ENCODE peak calls at places on chromosomes 3 and 15, in four cellular contexts. M is iPS-NIHi11, E is GM23338, H is hepatocyte. W is an unnamed sample.

GRCh38 chr15:41417812-41418211 is 917 bp downstream of the RTF1 start:
- DNase-seq in H (peak), M (no peak), E (peak), W (no peak)

GRCh38 chr15:70690491-70691281 is 72.7 kb downstream of the UACA start:
- DNase-seq in H (no peak), E (no peak), M (no peak), W (no peak)

GRCh38 chr3:73030073-73030597 is 31.3 kb upstream of the EBLN2 start:
- DNase-seq in H (no peak), E (no peak), M (no peak), W (no peak)

GRCh38 chr3:141729240-141729639 is 8.9 kb upstream of the RNF7 start:
- DNase-seq in E (peak), M (no peak), H (no peak), W (peak)

GRCh38 chr3:70090322-70090913 is 90.9 kb downstream of the SAMMSON start:
- DNase-seq in H (peak), M (peak), E (peak), W (no peak)

GRCh38 chr3:135226057-135226456 is 431.0 kb downstream of the EPHB1 start:
- DNase-seq in E (no peak), H (no peak), M (no peak), W (no peak)

GRCh38 chr3:67064105-67064504 is 66.0 kb downstream of the KBTBD8 start:
- DNase-seq in M (no peak), E (no peak), H (no peak), W (no peak)

GRCh38 chr15:59689626-59690236 is 611 bp upstream of the BNIP2 start:
- DNase-seq in H (peak), E (peak), M (no peak), W (peak)

W was measured in endodermal cell.